ENCODE peak calls at places on chromosomes 7 and 10, in five cellular contexts. B is endothelial cell, P is fibroblast of lung, X is neural crest cell, S is tibial artery. W is an unnamed sample.
A peak's percentile ranks its signal among the peaks of the same experiment; 100 is the strongest.

GRCh38 chr7:111413796-111414195 is 148.5 kb downstream of the IMMP2L start:
- DNase-seq in P (peak; percentile 10), S (peak; percentile 25), B (no peak), X (no peak), W (no peak)

GRCh38 chr10:109961181-109962001 is 38.1 kb upstream of the XPNPEP1 start:
- DNase-seq in S (no peak), B (no peak), P (peak; percentile 69), X (no peak), W (no peak)

GRCh38 chr10:78899996-78900714 is 168.6 kb upstream of the ZMIZ1 start:
- DNase-seq in S (peak; percentile 62), X (no peak), P (no peak), B (no peak), W (peak; percentile 52)

GRCh38 chr10:132247943-132248342 is 59.8 kb downstream of the STK32C start:
- DNase-seq in X (no peak), S (no peak), B (no peak), P (no peak), W (no peak)

GRCh38 chr10:124992462-124993344 is 50.8 kb downstream of the ZRANB1 start:
- DNase-seq in S (peak; percentile 81), X (peak; percentile 68), P (peak; percentile 54), B (peak; percentile 68), W (peak; percentile 67)

GRCh38 chr10:118568327-118568848 is 27.1 kb downstream of the PRLHR start:
- DNase-seq in B (peak; percentile 67), S (no peak), P (peak; percentile 32), X (peak; percentile 65), W (peak; percentile 50)

GRCh38 chr10:34713875-34714274 is 101.2 kb downstream of the PARD3 start:
- DNase-seq in B (no peak), S (no peak), P (peak; percentile 67), X (no peak), W (no peak)

GRCh38 chr10:14487511-14487909 is 156.8 kb upstream of the FRMD4A start:
- DNase-seq in B (no peak), P (peak; percentile 52), S (no peak), X (no peak), W (no peak)

GRCh38 chr10:97065128-97065527 is 120.6 kb downstream of the SLIT1 start:
- DNase-seq in S (no peak), X (no peak), B (no peak), P (no peak), W (no peak)

GRCh38 chr10:44201011-44201410 is 183.9 kb downstream of the CXCL12 start:
- DNase-seq in B (no peak), S (no peak), X (no peak), P (no peak), W (no peak)
- TF ChIP-seq CTCF in B (no peak), S (no peak), X (no peak), P (no peak), W (no peak)

DNA sequence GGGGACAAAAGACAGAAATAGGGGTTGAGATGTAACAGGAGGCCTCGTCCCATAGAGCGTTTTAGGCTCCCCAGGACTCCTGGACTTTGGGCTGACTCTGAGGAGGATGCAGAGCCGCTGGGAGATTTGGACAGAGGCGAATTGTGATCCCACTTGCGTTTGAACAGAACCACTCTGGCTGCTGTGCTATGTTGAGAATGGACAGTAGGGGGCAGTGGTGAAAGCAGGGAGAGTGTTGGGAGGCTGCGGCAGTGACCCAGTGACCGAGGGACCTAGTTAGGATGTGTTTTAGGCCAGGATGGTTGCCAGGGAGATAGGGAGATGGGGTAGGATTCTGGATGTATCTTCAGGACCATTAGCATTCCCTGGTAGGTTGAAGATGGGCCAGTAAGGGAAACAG is 271.6 kb downstream of the CCDC3 start:
- DNase-seq in P (no peak), X (peak; percentile 22), B (peak; percentile 68), S (no peak), W (no peak)
- TF ChIP-seq CTCF in P (no peak), X (peak; percentile 44), B (peak; percentile 72), S (peak; percentile 13), W (peak; percentile 64)

DNA sequence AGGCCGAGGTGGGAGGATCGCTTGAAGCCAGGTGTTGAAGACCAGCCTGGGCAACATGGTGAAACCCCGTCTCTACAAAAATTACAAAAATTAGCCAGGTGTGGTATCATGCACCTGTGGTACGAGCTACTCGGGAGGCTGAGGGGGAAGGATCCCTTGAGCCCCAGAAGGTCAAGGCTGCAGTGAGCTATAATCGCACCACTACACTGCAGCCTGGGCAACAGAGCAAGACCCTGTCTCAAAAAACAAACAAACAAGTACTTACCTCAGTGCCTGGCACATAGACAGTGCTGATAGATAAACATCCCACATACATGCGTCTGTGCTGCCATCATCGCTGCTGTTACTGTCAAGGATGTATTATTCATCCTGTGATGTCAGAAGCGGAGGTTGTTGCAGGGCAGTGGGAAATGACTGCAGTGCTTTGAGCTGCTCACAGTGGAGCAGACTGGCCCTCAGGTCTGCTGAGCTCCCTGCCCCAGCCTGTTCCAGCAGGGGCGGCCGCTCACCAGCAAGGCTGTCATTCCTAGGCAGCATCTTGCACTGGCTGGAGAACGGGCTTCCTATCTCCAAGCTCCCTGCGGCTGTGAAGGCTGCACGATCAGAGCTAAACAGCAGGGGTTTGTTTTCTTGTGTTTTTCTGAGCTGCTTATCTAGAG is 18.6 kb downstream of the FOXK1 start:
- DNase-seq in S (no peak), P (peak; percentile 99), B (no peak), X (no peak), W (no peak)
- TF ChIP-seq CTCF in S (no peak), P (no peak), B (no peak), X (no peak), W (no peak)

DNA sequence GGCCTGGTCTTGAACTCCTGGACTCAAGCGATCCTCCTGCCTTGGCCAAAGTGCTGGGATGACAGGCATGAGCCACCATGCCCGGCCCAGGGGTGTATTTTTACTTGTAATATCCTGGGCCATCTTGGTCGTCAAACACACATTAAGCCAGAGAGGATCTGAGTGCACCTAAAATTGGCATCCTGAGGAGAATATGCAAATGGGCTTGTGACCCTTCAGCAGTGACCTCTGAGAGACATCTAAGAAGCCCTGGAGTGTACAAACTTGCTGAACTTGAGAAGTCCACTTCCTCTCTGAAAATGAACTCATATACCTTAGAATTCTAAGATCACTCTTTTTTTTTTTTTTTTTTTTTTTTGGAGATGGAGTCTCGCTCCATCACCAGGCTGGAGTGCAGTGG is 372.0 kb upstream of the C7orf33 start:
- DNase-seq in P (no peak), S (no peak), B (no peak), X (no peak), W (no peak)
- TF ChIP-seq CTCF in P (no peak), S (no peak), B (no peak), X (no peak), W (no peak)

GRCh38 chr7:48427671-48428070 is 256.4 kb downstream of the ABCA13 start:
- DNase-seq in B (no peak), X (no peak), P (peak; percentile 18), S (no peak), W (no peak)

GRCh38 chr7:48426331-48426965 is 255.2 kb downstream of the ABCA13 start:
- DNase-seq in S (no peak), P (no peak), B (no peak), X (no peak), W (no peak)

GRCh38 chr7:48426966-48427555 is 255.8 kb downstream of the ABCA13 start:
- DNase-seq in S (no peak), X (no peak), P (peak; percentile 82), B (no peak), W (no peak)

GRCh38 chr7:48421357-48421756 is 250.1 kb downstream of the ABCA13 start:
- DNase-seq in B (no peak), S (no peak), X (no peak), P (peak; percentile 2), W (no peak)

DNA sequence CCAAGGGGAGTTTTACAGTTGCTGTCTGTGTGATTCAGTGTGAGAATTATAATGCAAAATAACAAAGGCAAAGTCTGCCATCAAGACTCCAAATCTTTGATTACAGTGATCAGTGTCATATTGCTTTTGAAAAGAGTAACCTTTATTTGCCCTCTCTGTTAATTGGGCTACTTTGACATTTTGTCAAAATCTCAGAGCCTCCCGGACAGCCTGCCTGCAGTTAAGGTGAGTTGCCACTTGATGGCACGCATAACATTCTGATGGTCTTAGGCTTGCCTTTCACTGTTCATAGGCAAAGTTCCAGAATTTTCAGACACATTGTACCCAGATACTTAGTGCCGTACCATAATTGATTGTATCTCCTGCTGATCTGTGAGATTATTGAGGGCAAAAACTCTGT is 253.5 kb downstream of the ABCA13 start:
- DNase-seq in B (peak; percentile 12), X (no peak), S (no peak), P (peak; percentile 10), W (no peak)
- TF ChIP-seq CTCF in B (peak; percentile 28), X (peak; percentile 74), S (no peak), P (no peak), W (peak; percentile 70)